ENCODE peak calls at places on chromosomes 2 and 18, in five cellular contexts. Y is ascending aorta, K is heart right ventricle, G is epithelial cell of esophagus, F is bronchial epithelial cell. I is an unnamed sample.

GRCh38 chr2:191038241-191038725 is 24.3 kb upstream of the STAT1 start:
- DNase-seq in Y (no peak), K (no peak), G (peak), F (peak), I (peak)

GRCh38 chr18:77870238-77870637 is 620.6 kb downstream of the GALR1 start:
- DNase-seq in Y (no peak), K (peak), G (no peak), F (no peak), I (no peak)

GRCh38 chr18:26863921-26864497 is 1.5 kb downstream of the AQP4 start:
- DNase-seq in Y (no peak), K (no peak), G (no peak), F (no peak), I (no peak)

GRCh38 chr18:370753-371615 is 103.1 kb upstream of the THOC1 start:
- DNase-seq in Y (no peak), K (no peak), G (no peak), F (no peak), I (no peak)

GRCh38 chr18:58866261-58867232 is 1.9 kb downstream of the ZNF532 start:
- DNase-seq in Y (no peak), K (no peak), G (peak), F (no peak), I (no peak)

GRCh38 chr2:16247371-16248177 is 307.2 kb downstream of the MYCN start:
- DNase-seq in Y (no peak), K (no peak), G (no peak), F (peak), I (peak)

GRCh38 chr18:77000527-77000926 is 132.1 kb downstream of the MBP start:
- DNase-seq in Y (no peak), K (peak), G (peak), F (peak), I (peak)

GRCh38 chr2:192005214-192005613 is 158.3 kb upstream of the CAVIN2 start:
- DNase-seq in Y (no peak), K (no peak), G (no peak), F (no peak), I (no peak)

GRCh38 chr2:205133544-205133943 is 548.8 kb upstream of the NRP2 start:
- DNase-seq in Y (no peak), K (peak), G (no peak), F (no peak), I (peak)

GRCh38 chr2:224039080-224039769 is at the start of gene SERPINE2:
- DNase-seq in Y (peak), K (peak), G (peak), F (peak), I (peak)

GRCh38 chr2:196105956-196106355 is 37.3 kb upstream of the DNAH7 start:
- DNase-seq in Y (no peak), K (no peak), G (no peak), F (no peak), I (no peak)

GRCh38 chr18:73893879-73894278 is 253.8 kb downstream of the FBXO15 start:
- DNase-seq in Y (no peak), K (no peak), G (peak), F (peak), I (no peak)

GRCh38 chr2:20370191-20370590 is 19.5 kb upstream of the PUM2 start:
- DNase-seq in Y (no peak), K (no peak), G (peak), F (peak), I (peak)

GRCh38 chr2:189453998-189454397 is 12.7 kb downstream of the WDR75 start:
- DNase-seq in Y (no peak), K (no peak), G (no peak), F (no peak), I (no peak)

GRCh38 chr18:50399582-50399981 is 24.7 kb downstream of the SKA1 start:
- DNase-seq in Y (no peak), K (no peak), G (no peak), F (no peak), I (no peak)

GRCh38 chr18:58386780-58387179 is 242.1 kb downstream of the ALPK2 start:
- DNase-seq in Y (peak), K (no peak), G (no peak), F (no peak), I (no peak)

GRCh38 chr2:130313812-130314334 is 28.8 kb upstream of the IMP4 start:
- DNase-seq in Y (no peak), K (no peak), G (no peak), F (no peak), I (no peak)

GRCh38 chr2:146214394-146214929 is 1630.4 kb upstream of the ACVR2A start:
- DNase-seq in Y (no peak), K (no peak), G (no peak), F (peak), I (peak)

GRCh38 chr2:43075054-43075593 is 151.3 kb downstream of the ZFP36L2 start:
- DNase-seq in Y (peak), K (peak), G (peak), F (peak), I (peak)

GRCh38 chr2:160213511-160213910 is 13.4 kb upstream of the ITGB6 start:
- DNase-seq in Y (no peak), K (no peak), G (no peak), F (no peak), I (no peak)

GRCh38 chr2:104378853-104379374 is 475.0 kb upstream of the POU3F3 start:
- DNase-seq in Y (no peak), K (no peak), G (no peak), F (no peak), I (peak)

GRCh38 chr18:13462686-13463085 is 244.1 kb downstream of the LDLRAD4 start:
- DNase-seq in Y (no peak), K (no peak), G (no peak), F (no peak), I (no peak)

GRCh38 chr18:23837591-23837990 is 148.3 kb downstream of the LAMA3 start:
- DNase-seq in Y (no peak), K (no peak), G (peak), F (peak), I (peak)

GRCh38 chr18:4455113-4455811 is at the start of gene DLGAP1:
- DNase-seq in Y (peak), K (peak), G (peak), F (peak), I (no peak)
- TF ChIP-seq CTCF in Y (no peak), K (no peak), G (no peak), F (no peak), I (no peak)

GRCh38 chr2:35116151-35116550 is 1239.4 kb upstream of the CRIM1 start:
- DNase-seq in Y (no peak), K (no peak), G (no peak), F (no peak), I (no peak)

GRCh38 chr2:35114765-35115164 is 1240.8 kb upstream of the CRIM1 start:
- DNase-seq in Y (no peak), K (no peak), G (peak), F (no peak), I (peak)
- TF ChIP-seq CTCF in Y (no peak), K (no peak), G (peak), F (peak), I (peak)

DNA sequence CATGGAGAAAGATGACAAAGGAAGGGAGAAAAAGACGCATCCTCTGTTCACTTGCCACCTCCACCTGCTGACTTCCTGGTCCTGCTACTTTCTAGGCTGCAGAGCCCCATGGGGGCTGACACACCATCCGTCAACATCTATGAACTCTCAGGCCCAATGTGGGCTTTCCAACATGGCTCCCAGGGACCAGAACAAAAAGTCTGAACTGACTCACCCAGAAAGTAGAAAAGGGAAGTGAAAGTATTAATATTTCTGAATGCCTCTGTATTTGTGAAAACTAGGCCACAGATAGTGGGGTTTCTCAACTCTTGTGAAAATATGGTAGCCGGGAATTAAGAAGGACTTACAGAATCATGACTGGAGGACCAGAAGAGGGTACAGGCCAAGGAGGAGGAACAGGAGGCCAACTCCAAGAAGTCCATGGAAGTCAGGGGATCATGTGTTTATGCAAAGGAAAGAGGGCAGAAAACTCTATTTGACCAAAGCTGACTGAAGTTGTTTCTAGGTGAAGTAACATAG is 123.1 kb upstream of the CAB39 start:
- DNase-seq in Y (no peak), K (no peak), G (no peak), F (no peak), I (no peak)
- TF ChIP-seq CTCF in Y (no peak), K (no peak), G (no peak), F (no peak), I (no peak)

DNA sequence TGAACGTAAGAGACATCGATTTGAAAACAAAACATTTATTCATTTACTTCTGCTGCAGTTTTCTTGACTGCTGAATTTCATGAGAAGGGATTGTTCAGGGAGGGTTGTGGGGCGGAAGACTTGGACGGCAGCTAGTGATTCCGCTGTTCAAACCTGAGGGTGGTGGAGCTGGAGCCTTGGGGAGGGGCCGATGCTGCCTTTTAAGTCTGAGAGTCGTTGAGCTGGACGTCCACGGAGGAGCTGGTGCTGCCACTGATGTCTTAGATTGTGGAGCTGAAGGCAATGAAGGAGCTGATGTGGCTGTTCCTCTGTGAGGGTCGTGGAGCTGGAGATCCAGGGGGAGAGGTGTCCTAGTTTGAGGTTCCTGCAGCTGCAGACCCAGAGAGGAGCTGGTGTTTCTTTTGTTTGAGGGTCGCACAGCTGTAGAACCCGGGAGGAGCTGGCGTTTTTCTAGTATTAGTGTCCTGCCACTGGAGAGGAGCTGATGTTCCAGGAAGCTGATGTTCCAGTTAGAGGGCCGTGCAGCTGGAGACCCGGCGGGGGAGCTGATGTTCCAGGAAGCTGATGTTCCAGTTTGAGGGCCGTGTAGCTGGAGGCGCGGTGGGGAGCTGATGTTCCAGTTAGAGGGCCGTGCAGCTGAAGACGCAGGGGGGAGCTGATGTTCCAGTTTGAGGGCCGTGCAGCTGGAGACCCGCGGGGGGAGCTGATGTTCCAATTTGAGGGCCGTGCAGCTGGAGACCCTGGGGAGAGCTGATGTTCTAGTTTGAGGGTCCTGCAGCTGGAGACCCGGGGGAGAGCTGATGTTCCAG is 150.9 kb downstream of the RTP5 start:
- DNase-seq in Y (no peak), K (no peak), G (no peak), F (no peak), I (no peak)
- TF ChIP-seq CTCF in Y (no peak), K (no peak), G (no peak), F (no peak), I (no peak)

DNA sequence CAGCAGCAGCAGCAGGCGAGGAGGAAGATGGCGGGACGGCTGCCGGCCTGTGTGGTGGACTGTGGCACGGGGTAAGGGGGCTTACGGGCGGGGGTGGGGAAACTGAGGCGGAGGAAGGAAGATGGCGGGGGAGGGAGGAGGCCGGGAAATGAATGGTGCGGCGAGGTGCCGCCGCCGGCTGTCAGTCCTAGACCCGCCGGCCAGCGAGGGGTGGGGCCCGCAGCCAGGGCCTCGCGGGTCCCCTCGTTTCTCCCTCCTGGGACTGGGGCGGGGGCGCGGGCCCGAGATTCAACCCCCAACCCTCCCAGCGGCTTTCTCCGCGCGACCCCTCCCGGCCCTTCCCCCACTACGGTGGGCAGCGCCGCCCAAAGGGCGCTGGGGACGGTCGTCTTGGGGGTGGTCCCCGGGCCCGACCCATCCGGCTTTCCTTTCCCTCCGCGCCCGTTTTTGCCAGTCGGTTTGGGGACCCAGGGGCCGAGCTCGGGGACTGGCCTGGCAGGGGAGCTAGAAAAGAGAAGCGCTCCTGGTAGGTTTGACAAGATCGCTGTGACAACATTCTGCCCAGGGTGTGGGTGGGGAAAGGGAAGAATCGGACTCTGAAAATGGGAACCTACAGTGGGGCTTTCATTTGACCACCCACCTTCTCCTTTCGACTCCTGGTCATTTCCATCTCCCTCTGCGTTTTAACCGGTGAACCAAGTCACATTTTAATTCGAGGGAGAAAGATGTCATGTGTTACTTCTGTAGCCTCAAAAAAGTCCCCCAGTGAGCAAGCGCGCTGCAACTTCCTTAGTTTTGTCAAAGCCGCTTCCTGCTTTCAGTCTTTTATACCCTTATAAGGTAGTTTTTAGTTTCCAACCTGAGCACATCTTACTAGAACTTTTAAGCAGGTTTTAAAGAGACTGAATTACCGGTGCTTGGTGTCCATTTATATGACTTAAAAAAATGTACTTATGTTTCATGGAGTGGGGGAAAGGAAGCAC is 655 bp downstream of the ACTR3 start:
- DNase-seq in Y (peak), K (peak), G (peak), F (peak), I (peak)
- TF ChIP-seq CTCF in Y (peak), K (no peak), G (no peak), F (peak), I (no peak)

GRCh38 chr2:143210446-143210819 is 81.2 kb downstream of the ARHGAP15 start:
- DNase-seq in Y (no peak), K (no peak), G (no peak), F (no peak), I (no peak)

GRCh38 chr2:143209570-143210445 is 80.6 kb downstream of the ARHGAP15 start:
- DNase-seq in Y (no peak), K (no peak), G (no peak), F (no peak), I (no peak)

DNA sequence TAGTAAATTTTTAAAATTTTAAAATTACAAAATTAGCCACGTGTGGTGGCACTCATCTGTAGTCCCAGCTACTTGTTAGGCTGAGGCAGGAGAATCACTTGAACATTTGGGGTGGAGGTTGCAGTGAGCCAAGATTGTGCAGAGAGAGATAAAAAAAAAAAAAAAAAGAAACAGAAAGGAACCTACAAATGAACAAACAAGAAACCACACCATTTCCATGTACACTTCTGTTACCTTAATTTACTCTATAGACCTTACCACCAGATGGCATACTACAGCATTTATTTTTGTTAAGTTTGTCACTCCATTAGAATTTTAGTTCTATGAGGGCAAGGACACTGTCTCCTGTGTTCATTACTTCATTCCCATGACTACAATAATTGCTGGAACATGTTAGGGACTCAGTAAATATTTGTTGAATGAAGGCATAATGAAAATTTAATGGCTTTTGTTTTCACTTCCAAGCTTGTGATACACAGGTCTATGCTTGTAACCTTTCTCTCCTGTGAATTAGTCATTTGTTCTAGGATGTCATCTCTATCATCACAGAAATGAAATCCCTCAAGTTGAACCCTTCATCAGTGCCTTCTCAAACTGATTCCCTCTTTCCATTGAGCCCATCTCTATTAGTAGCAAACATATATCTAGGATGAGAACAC is 76.0 kb downstream of the ARHGAP15 start:
- DNase-seq in Y (no peak), K (no peak), G (peak), F (peak), I (peak)
- TF ChIP-seq CTCF in Y (peak), K (no peak), G (peak), F (peak), I (peak)

GRCh38 chr2:95040470-95040869 is 15.0 kb downstream of the MAL start:
- DNase-seq in Y (no peak), K (no peak), G (no peak), F (no peak), I (no peak)
- TF ChIP-seq CTCF in Y (no peak), K (no peak), G (no peak), F (no peak), I (no peak)

GRCh38 chr2:133266926-133267590 is 301.2 kb downstream of the NCKAP5 start:
- DNase-seq in Y (no peak), K (no peak), G (no peak), F (no peak), I (no peak)

GRCh38 chr2:133264951-133265949 is 303.0 kb downstream of the NCKAP5 start:
- DNase-seq in Y (no peak), K (peak), G (no peak), F (no peak), I (no peak)

GRCh38 chr2:133266075-133266925 is 302.0 kb downstream of the NCKAP5 start:
- DNase-seq in Y (no peak), K (peak), G (peak), F (no peak), I (no peak)

GRCh38 chr2:133262888-133263287 is 305.4 kb downstream of the NCKAP5 start:
- DNase-seq in Y (no peak), K (no peak), G (peak), F (peak), I (no peak)
- TF ChIP-seq CTCF in Y (no peak), K (no peak), G (peak), F (peak), I (peak)

GRCh38 chr2:64656379-64656778 is 2.7 kb upstream of the SERTAD2 start:
- DNase-seq in Y (no peak), K (no peak), G (no peak), F (no peak), I (no peak)

GRCh38 chr2:64653174-64654062 is at the start of gene SERTAD2:
- DNase-seq in Y (peak), K (peak), G (peak), F (peak), I (peak)

GRCh38 chr2:64654063-64654811 is 524 bp upstream of the SERTAD2 start:
- DNase-seq in Y (peak), K (peak), G (peak), F (peak), I (peak)

GRCh38 chr2:64655873-64656272 is 2.2 kb upstream of the SERTAD2 start:
- DNase-seq in Y (no peak), K (no peak), G (no peak), F (no peak), I (no peak)

GRCh38 chr2:64654993-64655666 is 1.4 kb upstream of the SERTAD2 start:
- DNase-seq in Y (no peak), K (no peak), G (no peak), F (peak), I (no peak)
- TF ChIP-seq CTCF in Y (peak), K (no peak), G (peak), F (peak), I (peak)

GRCh38 chr18:10682368-10682714 is 156.5 kb downstream of the NAPG start:
- DNase-seq in Y (no peak), K (no peak), G (no peak), F (no peak), I (no peak)
- TF ChIP-seq CTCF in Y (no peak), K (no peak), G (no peak), F (no peak), I (no peak)